ENCODE peak calls at places on chromosomes 13 and 19, in five cellular contexts. K is fibroblast of pulmonary artery, G is psoas muscle, O is brain microvascular endothelial cell, X is AG09309. J is an unnamed sample.

GRCh38 chr19:18662972-18663732 is 20.3 kb upstream of the CRTC1 start:
- DNase-seq in O (no peak), K (no peak), X (no peak), G (no peak), J (no peak)

GRCh38 chr19:43674630-43674982 is 4.6 kb upstream of the PLAUR start:
- DNase-seq in G (no peak), X (no peak), O (no peak), K (peak; percentile 58), J (no peak)

GRCh38 chr19:8585894-8586750 is 8.9 kb upstream of the MYO1F start:
- DNase-seq in X (no peak), O (no peak), K (peak; percentile 47), G (no peak), J (peak; percentile 58)

GRCh38 chr19:38737921-38738731 is 6.1 kb downstream of the CAPN12 start:
- DNase-seq in O (no peak), K (no peak), G (no peak), X (no peak), J (no peak)

GRCh38 chr13:110925023-110925608 is 10.2 kb upstream of the ANKRD10 start:
- DNase-seq in X (no peak), G (no peak), K (peak; percentile 15), O (no peak), J (peak; percentile 42)

GRCh38 chr13:79736356-79736755 is 255.4 kb downstream of the NDFIP2 start:
- DNase-seq in O (no peak), X (no peak), G (no peak), K (no peak), J (no peak)

GRCh38 chr13:110799246-110800236 is 86.0 kb downstream of the ING1 start:
- DNase-seq in K (peak; percentile 96), X (peak; percentile 69), G (peak; percentile 62), O (peak; percentile 39), J (no peak)

GRCh38 chr19:18007939-18008673 is at the start of gene ARRDC2:
- DNase-seq in X (peak; percentile 42), G (peak; percentile 93), K (peak; percentile 92), O (peak; percentile 76), J (peak; percentile 86)

GRCh38 chr13:76762731-76763130 is 123.5 kb downstream of the KCTD12 start:
- DNase-seq in O (no peak), X (no peak), G (no peak), K (peak; percentile 20), J (no peak)

GRCh38 chr19:4715529-4716221 is 8.0 kb downstream of the DPP9 start:
- DNase-seq in O (no peak), K (no peak), G (no peak), X (no peak), J (no peak)

GRCh38 chr13:98858206-98858605 is 105.7 kb upstream of the SLC15A1 start:
- DNase-seq in G (no peak), X (no peak), O (no peak), K (no peak), J (no peak)

GRCh38 chr13:97498419-97498818 is 64.5 kb downstream of the RAP2A start:
- DNase-seq in O (no peak), G (no peak), X (no peak), K (no peak), J (no peak)

GRCh38 chr13:79307433-79307861 is 98.6 kb downstream of the RBM26 start:
- DNase-seq in G (no peak), X (no peak), K (no peak), O (no peak), J (no peak)

GRCh38 chr13:46134961-46135522 is 30.2 kb upstream of the CPB2 start:
- DNase-seq in K (no peak), G (no peak), O (no peak), X (no peak), J (no peak)

GRCh38 chr13:41813426-41813825 is 147.5 kb downstream of the VWA8 start:
- DNase-seq in K (peak; percentile 31), X (no peak), O (no peak), G (no peak), J (no peak)

GRCh38 chr13:108944760-108945159 is 315.3 kb downstream of the MYO16 start:
- DNase-seq in O (no peak), K (peak; percentile 44), X (peak; percentile 57), G (no peak), J (no peak)

GRCh38 chr19:43809762-43810696 is 7.8 kb upstream of the LYPD5 start:
- DNase-seq in G (no peak), X (peak; percentile 27), O (peak; percentile 25), K (peak; percentile 79), J (peak; percentile 66)

GRCh38 chr13:113273856-113274590 is 23.0 kb upstream of the LAMP1 start:
- DNase-seq in K (peak; percentile 66), G (no peak), O (peak; percentile 77), X (peak; percentile 57), J (no peak)

GRCh38 chr19:11578342-11579142 is 1.1 kb upstream of the ACP5 start:
- DNase-seq in K (no peak), O (no peak), X (no peak), G (peak; percentile 44), J (no peak)

GRCh38 chr19:10421240-10421948 is 1.1 kb downstream of the PDE4A start:
- DNase-seq in G (no peak), X (no peak), K (no peak), O (no peak), J (no peak)

GRCh38 chr13:97425570-97425969 is 8.4 kb upstream of the RAP2A start:
- DNase-seq in O (peak; percentile 59), K (no peak), X (no peak), G (no peak), J (no peak)

GRCh38 chr13:32125746-32126145 is 94.2 kb downstream of the FRY start:
- DNase-seq in X (peak; percentile 92), G (no peak), O (no peak), K (no peak), J (no peak)

GRCh38 chr19:13833330-13834265 is 38.4 kb downstream of the ZSWIM4 start:
- DNase-seq in O (peak; percentile 81), G (peak; percentile 98), K (peak; percentile 90), X (no peak), J (peak; percentile 71)

GRCh38 chr19:13838943-13839192 is 38.1 kb upstream of the NANOS3 start:
- DNase-seq in K (no peak), G (no peak), X (no peak), O (no peak), J (no peak)

GRCh38 chr19:13838071-13838942 is 38.6 kb upstream of the NANOS3 start:
- DNase-seq in K (no peak), G (no peak), O (no peak), X (no peak), J (no peak)

GRCh38 chr19:13834308-13834790 is 39.1 kb downstream of the ZSWIM4 start:
- DNase-seq in O (no peak), K (no peak), X (no peak), G (no peak), J (no peak)

DNA sequence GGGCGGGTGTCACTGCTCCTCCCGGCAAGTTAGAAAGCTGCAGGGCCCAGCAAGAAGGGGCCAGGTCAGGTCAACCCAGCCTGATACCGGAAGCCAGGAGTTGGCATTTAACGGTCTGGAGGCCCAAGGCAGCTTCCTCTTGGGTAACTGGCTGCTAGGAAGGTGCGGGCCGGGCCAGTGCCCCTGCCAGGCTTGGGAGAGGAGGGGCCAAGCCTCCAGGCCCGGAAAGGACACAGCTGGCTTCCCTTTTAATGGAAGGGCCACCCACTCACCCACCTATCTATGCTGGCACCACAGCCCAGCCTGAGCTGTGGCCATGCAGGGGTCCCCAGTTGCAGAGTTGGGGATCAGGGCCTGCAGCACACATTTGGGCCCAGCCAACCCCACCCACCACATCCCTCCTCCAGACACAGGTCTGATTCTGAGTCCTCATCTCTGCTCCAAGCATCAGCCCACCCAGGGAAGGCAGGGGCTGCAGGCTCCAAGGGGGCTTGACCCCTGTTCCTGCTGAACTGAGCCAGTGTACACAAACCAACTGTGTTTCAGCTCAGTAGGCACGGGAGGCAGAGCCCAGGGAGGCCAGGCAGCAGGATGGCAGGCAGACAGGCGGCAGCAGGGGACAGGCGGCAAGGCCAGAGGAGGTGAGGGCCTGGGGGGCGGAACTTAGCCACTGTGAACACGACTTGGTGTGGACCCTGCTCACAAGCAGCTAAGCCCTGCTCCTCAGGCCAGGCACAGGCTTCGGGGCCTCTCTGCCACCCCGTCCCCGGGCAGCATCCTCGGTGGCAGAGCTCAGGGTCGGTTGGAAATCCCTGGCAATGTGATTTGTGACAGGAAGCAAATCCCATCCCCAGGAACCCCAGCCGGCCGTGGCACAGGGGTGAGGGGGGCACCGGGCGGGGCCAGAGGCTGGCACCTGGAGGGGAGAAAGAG is 40.8 kb downstream of the ZSWIM4 start:
- DNase-seq in X (no peak), G (peak; percentile 65), K (no peak), O (no peak), J (no peak)
- H3K4me3 ChIP-seq in X (peak overlapping the region; percentile 11), G (peak overlapping the region; percentile 99), K (peak overlapping the region; percentile 17), O (peak overlapping the region; percentile 15), J (no peak overlapping the region)

GRCh38 chr13:102100234-102100633 is 301.6 kb downstream of the FGF14 start:
- DNase-seq in O (no peak), G (no peak), X (no peak), K (no peak), J (no peak)

DNA sequence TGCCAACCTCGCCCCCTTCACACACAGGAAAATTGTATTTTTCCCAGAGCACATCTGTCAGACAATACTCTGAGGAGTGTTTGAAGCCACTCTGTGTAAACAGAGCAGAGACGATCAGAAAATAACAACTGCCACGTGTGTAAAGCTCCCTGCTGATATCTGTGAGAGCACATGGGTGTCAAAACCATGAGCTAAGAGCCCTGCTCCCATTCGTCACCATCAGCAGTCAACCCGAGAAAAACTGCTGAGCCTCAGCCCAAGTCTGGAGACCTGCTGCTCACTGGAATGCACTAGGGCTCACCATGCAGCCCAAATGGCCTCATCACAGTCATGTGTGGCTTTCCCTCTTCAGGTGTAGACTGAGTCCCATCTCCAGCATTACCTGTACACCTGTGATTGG is 304.1 kb downstream of the FGF14 start:
- DNase-seq in O (no peak), G (no peak), K (no peak), X (no peak), J (no peak)
- H3K4me3 ChIP-seq in O (no peak overlapping the region), G (no peak overlapping the region), K (no peak overlapping the region), X (no peak overlapping the region), J (no peak overlapping the region)

DNA sequence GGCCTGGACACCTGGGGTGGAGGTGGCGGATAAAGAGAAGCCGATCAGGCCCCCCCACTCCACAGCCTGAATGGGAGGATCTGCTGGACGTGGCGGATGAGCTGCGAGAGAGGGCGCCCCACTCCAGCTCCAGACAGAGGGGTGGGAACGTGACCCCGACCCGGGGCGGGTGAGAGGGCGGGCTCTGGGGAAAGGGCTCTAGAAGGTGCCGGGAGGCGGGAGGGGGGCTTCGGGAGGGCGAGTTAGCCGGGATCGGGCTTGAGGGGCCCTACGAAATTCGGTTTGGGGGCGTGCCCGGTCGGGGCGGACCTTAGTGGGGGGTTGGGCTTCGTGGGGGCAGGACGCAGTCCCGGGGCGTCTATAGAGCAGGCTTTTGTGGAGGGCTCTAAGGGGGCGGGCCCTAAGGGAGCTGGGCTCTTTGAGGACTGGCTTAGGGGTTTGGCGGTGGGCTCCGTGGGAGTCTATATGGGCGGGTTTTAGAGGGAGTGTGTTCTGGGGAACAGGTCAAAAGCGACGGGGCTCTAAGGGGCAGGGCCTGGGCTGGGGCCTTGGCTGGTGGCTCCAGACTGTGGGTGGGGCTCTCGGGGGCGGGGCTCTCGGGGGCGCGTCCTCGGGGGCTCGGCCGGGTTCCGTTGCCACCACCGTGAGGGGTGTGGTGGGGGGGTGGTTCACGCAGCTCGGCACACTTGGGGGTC is 4.1 kb upstream of the NANOS3 start:
- DNase-seq in O (no peak), G (no peak), X (no peak), K (no peak), J (no peak)
- H3K4me3 ChIP-seq in O (peak overlapping the region; percentile 33), G (peak overlapping the region; percentile 46), X (peak overlapping the region; percentile 31), K (peak overlapping the region; percentile 19), J (peak overlapping the region; percentile 44)

DNA sequence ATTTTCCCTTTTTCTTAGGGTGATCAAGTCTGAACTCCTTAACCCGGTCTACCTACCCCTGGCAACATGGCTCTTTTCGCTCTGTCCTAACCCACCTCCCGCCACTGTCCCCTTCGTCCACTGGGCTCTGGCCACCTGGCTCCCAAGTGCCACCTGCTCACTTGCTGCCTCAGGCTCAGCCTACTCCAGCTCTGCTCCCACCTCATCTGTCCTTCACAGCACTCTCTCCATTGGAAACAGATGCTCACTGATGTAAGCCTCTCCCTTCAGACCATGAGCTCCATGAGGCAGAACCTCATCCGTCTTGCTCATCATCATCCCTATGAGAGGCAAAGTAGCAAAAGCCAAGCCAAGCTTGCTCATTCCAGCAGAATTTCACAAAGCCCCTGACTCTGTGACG is 35.2 kb upstream of the AMER2 start:
- DNase-seq in X (no peak), K (no peak), O (no peak), G (no peak), J (no peak)
- H3K4me3 ChIP-seq in X (no peak overlapping the region), K (no peak overlapping the region), O (no peak overlapping the region), G (no peak overlapping the region), J (no peak overlapping the region)